ENCODE peak calls at places on chromosomes 5 and 9, in nine cellular contexts. Z is fibroblast of pulmonary artery, O is heart right ventricle, I is mucosa of descending colon, S is astrocyte of the spinal cord, Q is right atrium auricular region, K is fibroblast of mammary gland, B is uterus, L is left ventricle myocardium inferior. V is an unnamed sample.

GRCh38 chr5:115575167-115576070 is 26.9 kb downstream of the TICAM2 start:
- DNase-seq in I (no peak), Q (no peak), S (peak; percentile 81), K (peak; percentile 72), B (no peak), L (no peak), O (no peak), Z (peak; percentile 74), V (peak; percentile 58)

GRCh38 chr5:172402531-172403190 is 51.7 kb downstream of the SH3PXD2B start:
- DNase-seq in Q (no peak), S (no peak), B (no peak), K (no peak), I (no peak), L (no peak), Z (no peak), O (no peak), V (no peak)

GRCh38 chr9:9920425-9920824 is 692.4 kb downstream of the PTPRD start:
- DNase-seq in K (no peak), Q (no peak), B (no peak), L (no peak), S (no peak), I (no peak), O (no peak), Z (no peak), V (no peak)

GRCh38 chr9:121455527-121456239 is 44.0 kb downstream of the GGTA1 start:
- DNase-seq in B (no peak), Q (no peak), K (peak; percentile 23), O (no peak), S (no peak), Z (no peak), I (no peak), L (no peak), V (no peak)

GRCh38 chr5:66718374-66718977 is 122.3 kb downstream of the MAST4 start:
- DNase-seq in O (no peak), B (no peak), L (no peak), Q (no peak), I (no peak), Z (no peak), S (no peak), K (no peak), V (no peak)

GRCh38 chr9:12703996-12704395 is 10.8 kb downstream of the TYRP1 start:
- DNase-seq in S (no peak), I (no peak), O (no peak), B (no peak), Z (no peak), K (no peak), Q (no peak), L (no peak), V (no peak)

GRCh38 chr9:19663554-19663953 is 125.3 kb downstream of the SLC24A2 start:
- DNase-seq in Z (no peak), Q (no peak), S (no peak), B (no peak), L (no peak), K (no peak), O (no peak), I (no peak), V (no peak)

GRCh38 chr5:100779669-100780375 is 123.3 kb downstream of the ST8SIA4 start:
- DNase-seq in Z (no peak), I (peak; percentile 36), O (no peak), B (no peak), L (no peak), S (no peak), K (no peak), Q (peak; percentile 64), V (no peak)

GRCh38 chr5:41843456-41844112 is 26.6 kb downstream of the OXCT1 start:
- DNase-seq in S (peak; percentile 73), B (no peak), O (no peak), Z (peak; percentile 86), Q (no peak), K (peak; percentile 77), I (peak; percentile 54), L (no peak), V (peak; percentile 38)

GRCh38 chr9:31103836-31104235 is 1280.6 kb upstream of the ACO1 start:
- DNase-seq in L (no peak), B (no peak), Z (peak; percentile 28), O (no peak), K (no peak), I (no peak), Q (no peak), S (peak; percentile 8), V (no peak)

GRCh38 chr5:147403659-147404640 is 105.9 kb downstream of the DPYSL3 start:
- DNase-seq in O (peak; percentile 40), L (no peak), Q (peak; percentile 91), S (peak; percentile 99), K (peak; percentile 98), I (peak; percentile 24), Z (peak; percentile 99), B (peak; percentile 79), V (peak; percentile 86)

GRCh38 chr5:158644301-158644700 is 455.4 kb downstream of the EBF1 start:
- DNase-seq in Q (no peak), L (no peak), S (no peak), Z (no peak), K (no peak), O (no peak), I (no peak), B (no peak), V (no peak)

GRCh38 chr9:70046274-70047070 is 2.8 kb downstream of the MAMDC2 start:
- DNase-seq in S (no peak), O (no peak), K (no peak), Q (no peak), Z (peak; percentile 22), L (peak; percentile 25), B (no peak), I (no peak), V (no peak)
- H3K4me3 ChIP-seq in S (no peak overlapping the region), O (no peak overlapping the region), K (no peak overlapping the region), Q (no peak overlapping the region), Z (no peak overlapping the region), L (peak overlapping the region; percentile 72), B (peak overlapping the region; percentile 95), I (no peak overlapping the region), V (no peak overlapping the region)

GRCh38 chr5:33470544-33470943 is 29.8 kb downstream of the TARS1 start:
- DNase-seq in L (no peak), Q (no peak), I (peak; percentile 7), S (peak; percentile 72), B (no peak), O (no peak), Z (peak; percentile 81), K (peak; percentile 80), V (peak; percentile 47)
- TF ChIP-seq CTCF in L (peak; percentile 35), Q (no peak), I (no peak), S (peak; percentile 68), B (no peak), O (peak; percentile 48), Z (peak; percentile 72), K (peak; percentile 65), V (peak; percentile 52)

GRCh38 chr9:133476941-133477340 is 2.0 kb downstream of the SLC2A6 start:
- DNase-seq in I (no peak), Z (no peak), S (no peak), K (no peak), O (peak; percentile 14), L (no peak), Q (no peak), B (no peak), V (no peak)

GRCh38 chr9:133476531-133476930 is 2.4 kb downstream of the SLC2A6 start:
- DNase-seq in O (no peak), Z (peak; percentile 68), L (no peak), B (no peak), I (no peak), S (no peak), Q (no peak), K (no peak), V (no peak)

GRCh38 chr9:133476036-133476435 is 2.9 kb downstream of the SLC2A6 start:
- DNase-seq in I (no peak), K (no peak), O (no peak), Q (no peak), S (no peak), Z (no peak), L (no peak), B (no peak), V (no peak)

GRCh38 chr9:133477992-133478850 is 678 bp downstream of the SLC2A6 start:
- DNase-seq in K (peak; percentile 18), S (no peak), L (peak; percentile 43), O (peak; percentile 50), B (no peak), Z (peak; percentile 51), I (no peak), Q (no peak), V (no peak)

GRCh38 chr9:133477461-133477860 is 1.4 kb downstream of the SLC2A6 start:
- DNase-seq in O (peak; percentile 10), Q (no peak), B (no peak), L (no peak), I (no peak), Z (no peak), S (no peak), K (no peak), V (no peak)
- H3K4me3 ChIP-seq in O (no peak overlapping the region), Q (no peak overlapping the region), B (no peak overlapping the region), L (no peak overlapping the region), I (no peak overlapping the region), Z (peak overlapping the region; percentile 72), S (no peak overlapping the region), K (no peak overlapping the region), V (peak overlapping the region; percentile 58)

GRCh38 chr9:16726718-16727451 is 143.6 kb downstream of the BNC2 start:
- DNase-seq in O (peak; percentile 71), K (peak; percentile 95), I (peak; percentile 44), Z (peak; percentile 96), Q (peak; percentile 91), L (peak; percentile 76), S (peak; percentile 90), B (peak; percentile 87), V (no peak)

GRCh38 chr9:16728128-16728505 is 142.4 kb downstream of the BNC2 start:
- DNase-seq in L (no peak), O (no peak), S (no peak), B (no peak), Q (no peak), K (peak; percentile 58), Z (no peak), I (no peak), V (no peak)

GRCh38 chr9:16725066-16725465 is 145.4 kb downstream of the BNC2 start:
- DNase-seq in L (no peak), B (no peak), S (no peak), K (no peak), Q (no peak), I (no peak), O (no peak), Z (no peak), V (no peak)

GRCh38 chr9:16727452-16728127 is 142.9 kb downstream of the BNC2 start:
- DNase-seq in L (no peak), Z (peak; percentile 49), O (no peak), I (no peak), S (peak; percentile 57), Q (no peak), B (no peak), K (peak; percentile 63), V (no peak)

GRCh38 chr9:16726023-16726422 is 144.4 kb downstream of the BNC2 start:
- DNase-seq in K (peak; percentile 65), S (peak; percentile 75), I (no peak), O (no peak), L (no peak), Q (no peak), B (no peak), Z (peak; percentile 73), V (no peak)
- TF ChIP-seq CTCF in K (peak; percentile 11), S (no peak), I (no peak), O (no peak), L (no peak), Q (no peak), B (no peak), Z (peak; percentile 28), V (no peak)

GRCh38 chr5:54646285-54647101 is 128.9 kb downstream of the SNX18 start:
- DNase-seq in Q (peak; percentile 94), I (peak; percentile 62), L (peak; percentile 88), K (peak; percentile 68), O (peak; percentile 83), B (peak; percentile 51), S (peak; percentile 96), Z (peak; percentile 92), V (no peak)
- H3K4me3 ChIP-seq in Q (no peak overlapping the region), I (no peak overlapping the region), L (no peak overlapping the region), K (no peak overlapping the region), O (peak overlapping the region; percentile 23), B (no peak overlapping the region), S (no peak overlapping the region), Z (no peak overlapping the region), V (no peak overlapping the region)

GRCh38 chr9:128151343-128152132 is 2.3 kb downstream of the LCN2 start:
- DNase-seq in B (no peak), K (no peak), Z (no peak), I (no peak), L (no peak), O (peak; percentile 9), Q (no peak), S (no peak), V (no peak)
- TF ChIP-seq CTCF in B (no peak), K (no peak), Z (no peak), I (no peak), L (no peak), O (no peak), Q (no peak), S (no peak), V (no peak)